ENCODE peak calls at places on chromosomes 3 and 15, in five cellular contexts. H is lung, D is A549, Z is breast epithelium, P is cardiac muscle cell. C is an unnamed sample. For H3K4me1, the result is how much of the 10 kb centered on the place peaks cover.

GRCh38 chr3:178236555-178237277 is 299.5 kb upstream of the KCNMB2 start:
- DNase-seq in H (no peak), D (no peak), Z (no peak), P (no peak), C (peak)

GRCh38 chr3:152811974-152812760 is 22.8 kb upstream of the P2RY1 start:
- DNase-seq in H (no peak), D (no peak), Z (no peak), P (peak), C (no peak)

GRCh38 chr3:166446291-166446690 is 609.1 kb upstream of the BCHE start:
- DNase-seq in H (no peak), D (no peak), Z (no peak), P (no peak), C (peak)

GRCh38 chr3:172034786-172035685 is 4.3 kb upstream of the FNDC3B start:
- DNase-seq in H (no peak), D (no peak), Z (no peak), P (no peak), C (peak)

GRCh38 chr3:114418107-114418506 is 124.3 kb downstream of the TIGIT start:
- DNase-seq in H (no peak), D (no peak), Z (no peak), P (no peak), C (no peak)

GRCh38 chr3:42660131-42660715 is 6.7 kb downstream of the ZBTB47 start:
- DNase-seq in H (no peak), D (no peak), Z (no peak), P (no peak), C (no peak)

GRCh38 chr3:31968927-31969418 is 12.1 kb downstream of the OSBPL10 start:
- DNase-seq in H (no peak), D (peak), Z (peak), P (no peak), C (peak)

GRCh38 chr3:81645248-81645647 is 116.2 kb downstream of the GBE1 start:
- DNase-seq in H (no peak), D (no peak), Z (no peak), P (peak), C (no peak)

GRCh38 chr3:146640955-146641867 is 36.1 kb upstream of the PLSCR5 start:
- DNase-seq in H (no peak), D (peak), Z (no peak), P (peak), C (peak)

GRCh38 chr3:9180764-9181117 is 68.7 kb downstream of the SRGAP3 start:
- DNase-seq in H (no peak), D (no peak), Z (no peak), P (no peak), C (no peak)

GRCh38 chr3:58032186-58032585 is 24.0 kb downstream of the FLNB start:
- DNase-seq in H (no peak), D (no peak), Z (no peak), P (no peak), C (no peak)

GRCh38 chr3:124256599-124256998 is 264.7 kb upstream of the ROPN1 start:
- DNase-seq in H (no peak), D (no peak), Z (no peak), P (no peak), C (peak)

GRCh38 chr3:16332904-16333426 is 68.0 kb downstream of the OXNAD1 start:
- DNase-seq in H (no peak), D (no peak), Z (no peak), P (peak), C (no peak)

GRCh38 chr15:61997786-61998185 is 62.5 kb downstream of the VPS13C start:
- DNase-seq in H (no peak), D (no peak), Z (no peak), P (no peak), C (no peak)

GRCh38 chr15:76972420-76973361 is 22.2 kb upstream of the PSTPIP1 start:
- DNase-seq in H (no peak), D (no peak), Z (no peak), P (no peak), C (peak)

GRCh38 chr3:129793356-129793755 is 100.2 kb downstream of the TMCC1 start:
- DNase-seq in H (no peak), D (no peak), Z (no peak), P (no peak), C (peak)

GRCh38 chr15:68557469-68558317 is 21.1 kb upstream of the CORO2B start:
- DNase-seq in H (no peak), D (no peak), Z (no peak), P (no peak), C (no peak)

GRCh38 chr3:191051037-191051436 is 148.0 kb upstream of the OSTN start:
- DNase-seq in H (no peak), D (no peak), Z (no peak), P (peak), C (no peak)

GRCh38 chr3:172261053-172261452 is 187.2 kb downstream of the GHSR start:
- DNase-seq in H (no peak), D (no peak), Z (no peak), P (no peak), C (no peak)

GRCh38 chr15:77915261-77915960 is 162.1 kb downstream of the TBC1D2B start:
- DNase-seq in H (no peak), D (no peak), Z (no peak), P (no peak), C (no peak)

GRCh38 chr3:100756441-100756840 is 47.1 kb downstream of the TFG start:
- DNase-seq in H (no peak), D (no peak), Z (no peak), P (no peak), C (no peak)

GRCh38 chr3:10557783-10558373 is 52.5 kb upstream of the ATP2B2 start:
- DNase-seq in H (no peak), D (peak), Z (no peak), P (no peak), C (peak)

GRCh38 chr3:140602781-140603180 is 75.1 kb upstream of the TRIM42 start:
- DNase-seq in H (no peak), D (no peak), Z (no peak), P (no peak), C (no peak)

GRCh38 chr15:75647370-75648155 is at the start of gene SNX33:
- DNase-seq in H (peak), D (peak), Z (peak), P (peak), C (no peak)

GRCh38 chr3:46133285-46133684 is 74.8 kb downstream of the CCR1 start:
- DNase-seq in H (no peak), D (no peak), Z (no peak), P (no peak), C (no peak)

GRCh38 chr15:48507416-48508065 is 138.0 kb downstream of the FBN1 start:
- DNase-seq in H (peak), D (peak), Z (no peak), P (peak), C (peak)

GRCh38 chr15:57367556-57367955 is 8.7 kb upstream of the CGNL1 start:
- DNase-seq in H (no peak), D (no peak), Z (no peak), P (no peak), C (peak)

GRCh38 chr3:62817678-62818077 is 57.5 kb downstream of the CADPS start:
- DNase-seq in H (no peak), D (no peak), Z (no peak), P (no peak), C (no peak)

GRCh38 chr3:49747792-49748480 is 24.2 kb upstream of the GMPPB start:
- DNase-seq in H (no peak), D (no peak), Z (no peak), P (no peak), C (peak)

DNA sequence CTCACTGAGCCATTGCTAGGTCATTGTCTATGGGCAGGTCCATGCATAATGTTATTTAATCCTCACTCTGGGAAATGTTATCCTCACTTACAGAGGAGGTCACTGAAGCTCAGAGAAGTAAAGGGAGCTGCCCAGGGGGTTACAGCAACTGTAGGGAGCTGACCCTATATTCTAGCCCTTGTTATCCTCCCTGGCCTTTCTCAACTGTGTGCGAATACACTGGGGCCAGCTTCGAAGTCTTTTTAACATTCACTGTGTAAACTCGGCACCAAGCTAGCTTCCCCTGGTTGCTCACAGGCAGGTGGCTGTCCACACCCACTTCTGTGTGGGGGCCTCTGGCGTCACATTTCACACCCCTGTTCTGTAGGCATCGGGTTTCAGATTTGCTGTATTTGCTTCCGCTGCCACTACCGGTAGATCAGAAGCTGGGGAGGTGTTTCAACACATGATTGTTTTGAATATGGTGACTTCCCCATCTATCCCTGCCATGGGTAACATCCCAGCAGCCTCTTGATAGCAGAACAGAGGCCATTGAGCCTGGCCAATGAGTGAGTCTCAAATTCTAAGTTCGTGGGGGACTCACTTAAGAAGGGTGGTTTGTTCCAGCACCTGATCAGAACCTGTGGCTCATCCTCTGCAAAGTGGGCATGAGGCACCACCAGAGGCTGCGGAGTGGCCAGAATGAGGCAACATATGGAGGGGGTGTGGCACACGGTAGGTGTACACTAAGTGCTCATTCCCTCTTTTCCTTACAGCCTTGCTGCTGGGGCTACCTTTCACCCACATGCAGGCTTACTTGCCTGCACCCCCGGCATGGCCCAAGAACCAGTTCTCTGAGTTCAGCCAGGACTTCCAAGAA is 61.6 kb downstream of the IQSEC1 start:
- DNase-seq in H (peak), D (no peak), Z (no peak), P (peak), C (no peak)
- H3K27ac ChIP-seq in H (no peak), D (no peak), Z (no peak), P (no peak), C (no peak)

GRCh38 chr15:65072027-65072426 is 4.2 kb upstream of the RASL12 start:
- DNase-seq in H (no peak), D (no peak), Z (no peak), P (no peak), C (no peak)
- H3K4me1 ChIP-seq in H (under half), D (under half), Z (under half), P (under half), C (under half)

GRCh38 chr3:43736558-43736995 is 45.8 kb downstream of the ABHD5 start:
- DNase-seq in H (no peak), D (no peak), Z (no peak), P (no peak), C (no peak)

GRCh38 chr3:43738305-43738704 is 47.6 kb downstream of the ABHD5 start:
- DNase-seq in H (no peak), D (no peak), Z (no peak), P (no peak), C (no peak)

GRCh38 chr3:43733459-43734384 is 43.0 kb downstream of the ABHD5 start:
- DNase-seq in H (no peak), D (no peak), Z (peak), P (no peak), C (no peak)

GRCh38 chr3:43737001-43737440 is 46.3 kb downstream of the ABHD5 start:
- DNase-seq in H (no peak), D (no peak), Z (no peak), P (no peak), C (no peak)

GRCh38 chr3:43735618-43736017 is 44.9 kb downstream of the ABHD5 start:
- DNase-seq in H (no peak), D (no peak), Z (no peak), P (no peak), C (no peak)
- H3K27ac ChIP-seq in H (no peak), D (no peak), Z (no peak), P (no peak), C (no peak)

DNA sequence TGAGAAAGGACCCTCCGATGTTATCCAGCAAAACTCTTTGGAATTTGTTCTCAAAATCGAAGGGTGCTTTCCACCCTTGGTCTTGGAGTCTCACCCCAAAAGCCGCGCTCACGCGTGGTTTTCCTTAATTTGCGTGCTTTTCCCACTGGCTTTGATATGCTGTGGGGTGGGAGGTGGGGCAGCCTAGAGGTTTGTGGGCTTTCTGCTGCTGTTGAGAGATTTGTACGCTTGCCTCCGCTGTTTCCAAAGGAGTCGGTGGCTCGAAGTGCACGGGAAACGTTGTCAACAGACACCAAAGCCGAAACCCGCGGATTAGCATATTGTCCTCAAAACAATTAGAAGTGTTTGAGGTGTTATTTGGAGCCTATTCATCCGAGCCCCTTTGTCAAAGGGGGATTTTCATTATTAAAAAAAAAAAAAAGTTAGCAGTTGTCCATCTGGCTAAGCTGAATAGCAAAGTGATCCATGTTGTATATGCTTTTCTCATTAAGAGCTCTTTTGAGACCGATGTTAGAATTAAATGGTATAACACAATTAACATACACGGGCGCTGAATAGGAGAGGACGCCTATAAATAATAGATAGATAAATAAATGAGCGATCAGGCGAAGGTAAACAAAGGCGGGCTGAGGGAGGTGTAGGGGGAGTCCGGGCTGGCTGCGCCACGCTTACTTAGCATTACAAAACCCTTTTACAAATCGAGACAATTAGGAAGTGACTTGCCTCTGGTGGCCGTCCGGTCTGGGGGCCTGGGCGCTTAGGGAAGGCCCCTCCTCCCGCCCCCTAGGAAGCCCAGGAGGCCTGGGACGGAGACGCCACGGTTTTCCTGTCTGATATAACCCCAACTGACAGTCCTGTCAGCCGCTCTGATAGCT is 3.3 kb downstream of the SOX14 start:
- DNase-seq in H (no peak), D (no peak), Z (no peak), P (no peak), C (no peak)
- H3K4me1 ChIP-seq in H (under half), D (under half), Z (under half), P (under half), C (under half)

GRCh38 chr15:69795601-69796000 is 302.1 kb downstream of the TLE3 start:
- DNase-seq in H (no peak), D (no peak), Z (no peak), P (no peak), C (no peak)
- H3K27ac ChIP-seq in H (no peak), D (no peak), Z (peak), P (no peak), C (no peak)

DNA sequence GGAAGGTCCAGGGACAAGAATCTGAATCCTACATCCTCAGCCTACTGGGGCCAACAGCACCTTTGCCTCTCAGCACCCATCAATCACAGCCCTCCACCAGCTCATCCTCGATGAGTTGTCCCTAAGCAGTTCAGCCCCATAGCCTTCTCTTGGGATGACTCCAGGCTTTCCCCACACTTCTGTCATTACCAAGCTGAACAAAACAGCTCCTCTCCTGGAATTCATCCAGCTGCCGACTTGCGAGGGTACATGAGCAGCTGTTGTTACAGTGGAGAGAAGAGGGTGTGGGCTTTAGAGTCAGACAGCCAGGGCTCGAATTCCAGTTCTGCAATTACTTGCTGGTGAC is 69.0 kb upstream of the THBS1 start:
- DNase-seq in H (no peak), D (no peak), Z (no peak), P (no peak), C (peak)
- H3K4me1 ChIP-seq in H (under half), D (under half), Z (under half), P (under half), C (under half)

C was measured in foreskin keratinocyte.